ENCODE peak calls at places on chromosomes 3 and 15, in six cellular contexts. One of them, this sample, is unnamed.

GRCh38 chr3:160368804-160369203 is 30.2 kb downstream of the IFT80 start:
- DNase-seq in IMR-90: no peak
- DNase-seq in H9: no peak
- DNase-seq in H1: no peak
- DNase-seq in neuronal stem cell: no peak
- DNase-seq in trophoblast cell: no peak
- DNase-seq in this sample: no peak

GRCh38 chr3:13009132-13009945 is 63.9 kb downstream of the IQSEC1 start:
- DNase-seq in neuronal stem cell: no peak
- DNase-seq in IMR-90: no peak
- DNase-seq in H9: no peak
- DNase-seq in trophoblast cell: no peak
- DNase-seq in H1: no peak
- DNase-seq in this sample: no peak

GRCh38 chr15:39444729-39445470 is 136.0 kb upstream of the THBS1 start:
- DNase-seq in trophoblast cell: no peak
- DNase-seq in H9: no peak
- DNase-seq in H1: no peak
- DNase-seq in neuronal stem cell: no peak
- DNase-seq in IMR-90: no peak
- DNase-seq in this sample: no peak

GRCh38 chr3:13262493-13263211 is 157.5 kb downstream of the NUP210 start:
- DNase-seq in trophoblast cell: no peak
- DNase-seq in H9: no peak
- DNase-seq in H1: no peak
- DNase-seq in IMR-90: no peak
- DNase-seq in neuronal stem cell: no peak
- DNase-seq in this sample: peak

GRCh38 chr15:68991723-68992122 is 22.8 kb upstream of the NOX5 start:
- DNase-seq in trophoblast cell: no peak
- DNase-seq in IMR-90: peak
- DNase-seq in H9: no peak
- DNase-seq in H1: no peak
- DNase-seq in neuronal stem cell: no peak
- DNase-seq in this sample: peak

GRCh38 chr3:135516143-135516542 is 449.4 kb upstream of the PPP2R3A start:
- DNase-seq in neuronal stem cell: no peak
- DNase-seq in H1: peak
- DNase-seq in trophoblast cell: no peak
- DNase-seq in IMR-90: peak
- DNase-seq in H9: peak
- DNase-seq in this sample: peak

GRCh38 chr3:59189561-59190338 is 139.9 kb upstream of the CFAP20DC start:
- DNase-seq in neuronal stem cell: no peak
- DNase-seq in trophoblast cell: no peak
- DNase-seq in H9: no peak
- DNase-seq in IMR-90: peak
- DNase-seq in H1: no peak
- DNase-seq in this sample: peak

GRCh38 chr3:86595696-86596095 is 395.3 kb downstream of the VGLL3 start:
- DNase-seq in neuronal stem cell: no peak
- DNase-seq in trophoblast cell: no peak
- DNase-seq in H9: no peak
- DNase-seq in IMR-90: no peak
- DNase-seq in H1: no peak
- DNase-seq in this sample: no peak

GRCh38 chr3:10380906-10381795 is 60.2 kb upstream of the SEC13 start:
- DNase-seq in IMR-90: no peak
- DNase-seq in neuronal stem cell: no peak
- DNase-seq in trophoblast cell: no peak
- DNase-seq in H9: no peak
- DNase-seq in H1: no peak
- DNase-seq in this sample: no peak

GRCh38 chr3:136070953-136071949 is 105.7 kb downstream of the PPP2R3A start:
- DNase-seq in H1: no peak
- DNase-seq in IMR-90: peak
- DNase-seq in neuronal stem cell: no peak
- DNase-seq in H9: no peak
- DNase-seq in trophoblast cell: peak
- DNase-seq in this sample: peak

GRCh38 chr3:124364230-124365022 is 365.8 kb upstream of the UMPS start:
- DNase-seq in H9: no peak
- DNase-seq in neuronal stem cell: no peak
- DNase-seq in IMR-90: no peak
- DNase-seq in H1: no peak
- DNase-seq in trophoblast cell: no peak
- DNase-seq in this sample: peak

GRCh38 chr15:40506964-40507571 is 36.3 kb downstream of the CHST14 start:
- DNase-seq in H9: peak
- DNase-seq in trophoblast cell: peak
- DNase-seq in neuronal stem cell: peak
- DNase-seq in H1: no peak
- DNase-seq in IMR-90: peak
- DNase-seq in this sample: peak

GRCh38 chr3:66297917-66298316 is 77.1 kb downstream of the SLC25A26 start:
- DNase-seq in IMR-90: peak
- DNase-seq in H9: no peak
- DNase-seq in H1: no peak
- DNase-seq in trophoblast cell: no peak
- DNase-seq in neuronal stem cell: no peak
- DNase-seq in this sample: peak

GRCh38 chr15:42239528-42240245 is 31.6 kb upstream of the VPS39 start:
- DNase-seq in trophoblast cell: no peak
- DNase-seq in neuronal stem cell: no peak
- DNase-seq in H1: no peak
- DNase-seq in IMR-90: peak
- DNase-seq in H9: no peak
- DNase-seq in this sample: no peak

GRCh38 chr15:67776600-67776999 is 48.7 kb upstream of the SKOR1 start:
- DNase-seq in IMR-90: peak
- DNase-seq in H1: no peak
- DNase-seq in trophoblast cell: no peak
- DNase-seq in neuronal stem cell: no peak
- DNase-seq in H9: no peak
- DNase-seq in this sample: no peak

GRCh38 chr3:52798978-52799476 is 4.4 kb downstream of the ITIH3 start:
- DNase-seq in H1: peak
- DNase-seq in IMR-90: no peak
- DNase-seq in trophoblast cell: peak
- DNase-seq in H9: peak
- DNase-seq in neuronal stem cell: no peak
- DNase-seq in this sample: peak

GRCh38 chr15:90291679-90292356 is 26.3 kb downstream of the NGRN start:
- DNase-seq in H9: peak
- DNase-seq in trophoblast cell: peak
- DNase-seq in neuronal stem cell: no peak
- DNase-seq in IMR-90: no peak
- DNase-seq in H1: no peak
- DNase-seq in this sample: no peak
- H2AFZ ChIP-seq in H9: no peak
- H2AFZ ChIP-seq in trophoblast cell: no peak
- H2AFZ ChIP-seq in neuronal stem cell: no peak
- H2AFZ ChIP-seq in IMR-90: no peak
- H2AFZ ChIP-seq in H1: no peak
- H2AFZ ChIP-seq in this sample: no peak

DNA sequence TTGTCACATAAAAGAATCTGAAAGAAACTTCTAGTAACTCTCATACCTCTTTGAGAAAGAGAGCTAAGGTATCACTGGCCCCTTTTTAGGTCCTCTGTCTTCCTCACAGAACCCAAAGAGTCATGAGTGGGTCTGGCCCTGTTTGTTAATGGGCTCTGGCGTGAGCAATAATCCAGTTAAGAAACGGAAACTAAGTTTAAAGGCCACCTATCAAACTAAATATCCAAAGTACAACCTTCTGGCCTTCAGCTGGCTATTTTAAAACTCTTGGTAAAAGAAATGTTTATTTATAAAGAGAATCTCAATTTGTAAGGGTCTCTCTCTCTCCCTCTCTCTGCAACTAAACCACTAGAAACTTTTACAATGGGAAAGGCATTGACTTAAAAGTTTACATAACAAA is 71.0 kb upstream of the STRIT1 start:
- DNase-seq in IMR-90: no peak
- DNase-seq in trophoblast cell: no peak
- DNase-seq in neuronal stem cell: no peak
- DNase-seq in H9: no peak
- DNase-seq in H1: no peak
- DNase-seq in this sample: no peak
- H3K18ac ChIP-seq in IMR-90: no peak
- H3K18ac ChIP-seq in trophoblast cell: no peak
- H3K18ac ChIP-seq in neuronal stem cell: no peak
- H3K18ac ChIP-seq in H9: no peak
- H3K18ac ChIP-seq in H1: peak
- H3K18ac ChIP-seq in this sample: no peak

GRCh38 chr3:57017481-57017880 is 43.0 kb upstream of the SPATA12 start:
- DNase-seq in trophoblast cell: no peak
- DNase-seq in H9: no peak
- DNase-seq in neuronal stem cell: no peak
- DNase-seq in H1: no peak
- DNase-seq in IMR-90: no peak
- DNase-seq in this sample: peak

GRCh38 chr3:57015350-57015729 is 45.1 kb upstream of the SPATA12 start:
- DNase-seq in trophoblast cell: no peak
- DNase-seq in IMR-90: no peak
- DNase-seq in neuronal stem cell: no peak
- DNase-seq in H9: no peak
- DNase-seq in H1: no peak
- DNase-seq in this sample: no peak

GRCh38 chr3:57018246-57018645 is 42.2 kb upstream of the SPATA12 start:
- DNase-seq in IMR-90: no peak
- DNase-seq in trophoblast cell: no peak
- DNase-seq in neuronal stem cell: no peak
- DNase-seq in H1: no peak
- DNase-seq in H9: no peak
- DNase-seq in this sample: no peak

GRCh38 chr3:57012847-57013246 is 47.6 kb upstream of the SPATA12 start:
- DNase-seq in trophoblast cell: no peak
- DNase-seq in IMR-90: no peak
- DNase-seq in neuronal stem cell: no peak
- DNase-seq in H9: no peak
- DNase-seq in H1: no peak
- DNase-seq in this sample: no peak

DNA sequence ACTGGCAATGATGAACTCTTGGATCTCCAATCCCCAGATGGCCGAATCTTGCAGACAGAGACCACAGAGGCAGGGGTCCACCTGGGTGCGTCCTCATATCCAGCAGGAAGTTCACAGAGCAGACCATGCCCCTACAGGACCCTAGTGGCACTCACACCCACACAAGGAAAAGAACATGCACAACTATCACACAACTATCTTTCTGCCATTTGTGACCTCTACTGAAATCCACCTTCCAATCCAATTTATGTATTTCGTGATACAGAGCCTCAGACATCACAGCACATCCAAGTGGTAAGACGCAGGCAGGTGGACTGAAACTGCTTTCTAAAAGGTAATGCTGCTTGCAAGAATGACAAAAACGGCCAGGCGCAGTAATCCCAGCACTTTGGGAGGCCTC is 44.6 kb upstream of the SPATA12 start:
- DNase-seq in neuronal stem cell: no peak
- DNase-seq in trophoblast cell: no peak
- DNase-seq in H1: no peak
- DNase-seq in IMR-90: no peak
- DNase-seq in H9: no peak
- DNase-seq in this sample: no peak
- H2AFZ ChIP-seq in neuronal stem cell: no peak
- H2AFZ ChIP-seq in trophoblast cell: no peak
- H2AFZ ChIP-seq in H1: no peak
- H2AFZ ChIP-seq in IMR-90: no peak
- H2AFZ ChIP-seq in H9: no peak
- H2AFZ ChIP-seq in this sample: no peak

GRCh38 chr15:94970096-94970495 is 738.7 kb downstream of the MCTP2 start:
- DNase-seq in neuronal stem cell: no peak
- DNase-seq in H1: no peak
- DNase-seq in trophoblast cell: no peak
- DNase-seq in H9: no peak
- DNase-seq in IMR-90: no peak
- DNase-seq in this sample: no peak

GRCh38 chr15:94970831-94971230 is 739.5 kb downstream of the MCTP2 start:
- DNase-seq in trophoblast cell: no peak
- DNase-seq in H9: no peak
- DNase-seq in H1: no peak
- DNase-seq in neuronal stem cell: no peak
- DNase-seq in IMR-90: no peak
- DNase-seq in this sample: no peak

GRCh38 chr15:94968133-94968532 is 736.8 kb downstream of the MCTP2 start:
- DNase-seq in IMR-90: no peak
- DNase-seq in neuronal stem cell: no peak
- DNase-seq in H1: no peak
- DNase-seq in trophoblast cell: no peak
- DNase-seq in H9: no peak
- DNase-seq in this sample: no peak

DNA sequence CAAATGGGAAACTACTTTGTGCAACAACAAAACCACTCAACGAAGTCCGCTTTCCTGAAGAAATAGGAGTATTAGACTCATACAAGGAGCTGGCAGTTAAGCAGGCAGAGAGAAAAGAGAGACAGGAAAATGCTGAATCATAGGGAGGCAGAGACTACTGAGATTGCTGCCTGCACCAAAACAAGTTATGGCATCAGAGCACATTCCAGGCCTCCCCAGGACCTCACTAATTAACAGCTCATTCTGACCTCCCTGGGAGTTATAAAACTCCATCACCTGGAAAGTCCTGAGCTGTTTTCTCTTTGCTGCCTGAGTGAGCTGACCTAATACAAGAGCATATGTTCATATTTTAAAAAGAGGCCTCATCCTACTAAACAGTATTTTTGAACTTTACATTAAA is 741.0 kb downstream of the MCTP2 start:
- DNase-seq in neuronal stem cell: peak
- DNase-seq in H1: no peak
- DNase-seq in IMR-90: no peak
- DNase-seq in H9: peak
- DNase-seq in trophoblast cell: no peak
- DNase-seq in this sample: peak
- H3K18ac ChIP-seq in neuronal stem cell: no peak
- H3K18ac ChIP-seq in H1: no peak
- H3K18ac ChIP-seq in IMR-90: no peak
- H3K18ac ChIP-seq in H9: no peak
- H3K18ac ChIP-seq in trophoblast cell: no peak
- H3K18ac ChIP-seq in this sample: peak

GRCh38 chr15:51775967-51776816 is 24.8 kb downstream of the TMOD2 start:
- DNase-seq in H9: peak
- DNase-seq in trophoblast cell: peak
- DNase-seq in H1: no peak
- DNase-seq in IMR-90: peak
- DNase-seq in neuronal stem cell: peak
- DNase-seq in this sample: peak
- H2AFZ ChIP-seq in H9: no peak
- H2AFZ ChIP-seq in trophoblast cell: no peak
- H2AFZ ChIP-seq in H1: no peak
- H2AFZ ChIP-seq in IMR-90: no peak
- H2AFZ ChIP-seq in neuronal stem cell: no peak
- H2AFZ ChIP-seq in this sample: peak

GRCh38 chr3:110815008-110815583 is 256.5 kb upstream of the NECTIN3 start:
- DNase-seq in neuronal stem cell: no peak
- DNase-seq in trophoblast cell: no peak
- DNase-seq in IMR-90: peak
- DNase-seq in H9: no peak
- DNase-seq in H1: no peak
- DNase-seq in this sample: peak
- H3K18ac ChIP-seq in neuronal stem cell: no peak
- H3K18ac ChIP-seq in trophoblast cell: no peak
- H3K18ac ChIP-seq in IMR-90: peak
- H3K18ac ChIP-seq in H9: no peak
- H3K18ac ChIP-seq in H1: no peak
- H3K18ac ChIP-seq in this sample: no peak

This sample was measured in mesenchymal stem cell.